ENCODE peak calls at places on chromosome 5, in eight cellular contexts. F, S, J, G, B, V, P and I are unnamed samples.

GRCh38 chr5:81245871-81246235 is 12.7 kb downstream of the CKMT2 start:
- DNase-seq in F (no peak), S (no peak), J (no peak), G (no peak), B (no peak), V (no peak), P (no peak), I (no peak)

GRCh38 chr5:15827786-15828185 is 327.8 kb downstream of the FBXL7 start:
- DNase-seq in F (no peak), S (no peak), J (no peak), G (no peak), B (no peak), V (no peak), P (no peak), I (no peak)

GRCh38 chr5:127358782-127359181 is 68.2 kb downstream of the MEGF10 start:
- DNase-seq in F (no peak), S (no peak), J (no peak), G (peak), B (no peak), V (peak), P (no peak), I (no peak)

GRCh38 chr5:37665889-37666288 is 174.0 kb downstream of the GDNF start:
- DNase-seq in F (peak), S (no peak), J (no peak), G (no peak), B (peak), V (peak), P (no peak), I (no peak)

GRCh38 chr5:2908086-2908485 is 156.6 kb upstream of the IRX2 start:
- DNase-seq in F (no peak), S (peak), J (no peak), G (no peak), B (no peak), V (no peak), P (no peak), I (peak)

GRCh38 chr5:96236051-96236450 is 197.0 kb downstream of the PCSK1 start:
- DNase-seq in F (no peak), S (no peak), J (no peak), G (peak), B (no peak), V (no peak), P (no peak), I (no peak)

GRCh38 chr5:128644863-128645262 is 106.8 kb upstream of the FBN2 start:
- DNase-seq in F (peak), S (no peak), J (no peak), G (peak), B (no peak), V (peak), P (peak), I (no peak)

GRCh38 chr5:54658014-54658413 is 140.5 kb downstream of the SNX18 start:
- DNase-seq in F (no peak), S (no peak), J (peak), G (peak), B (no peak), V (peak), P (peak), I (no peak)

GRCh38 chr5:9302228-9302627 is 243.6 kb downstream of the SEMA5A start:
- DNase-seq in F (peak), S (no peak), J (no peak), G (no peak), B (no peak), V (no peak), P (no peak), I (no peak)

GRCh38 chr5:162323471-162323870 is 255.9 kb downstream of the GABRG2 start:
- DNase-seq in F (no peak), S (no peak), J (no peak), G (no peak), B (no peak), V (no peak), P (no peak), I (no peak)

GRCh38 chr5:68225188-68225910 is 9.8 kb downstream of the PIK3R1 start:
- DNase-seq in F (peak), S (peak), J (peak), G (peak), B (peak), V (peak), P (peak), I (no peak)

GRCh38 chr5:138668451-138668850 is 84.8 kb upstream of the CTNNA1 start:
- DNase-seq in F (no peak), S (no peak), J (no peak), G (no peak), B (no peak), V (no peak), P (no peak), I (no peak)

GRCh38 chr5:37490931-37491330 is 111.8 kb downstream of the WDR70 start:
- DNase-seq in F (no peak), S (no peak), J (no peak), G (no peak), B (no peak), V (no peak), P (no peak), I (no peak)

GRCh38 chr5:128287740-128288139 is 204.2 kb downstream of the SLC12A2 start:
- DNase-seq in F (no peak), S (no peak), J (no peak), G (no peak), B (no peak), V (no peak), P (no peak), I (no peak)

GRCh38 chr5:160467555-160468418 is 46.1 kb downstream of the PTTG1 start:
- DNase-seq in F (peak), S (peak), J (peak), G (peak), B (peak), V (peak), P (peak), I (peak)

GRCh38 chr5:172637740-172638139 is 3.3 kb upstream of the NEURL1B start:
- DNase-seq in F (no peak), S (peak), J (no peak), G (no peak), B (peak), V (no peak), P (no peak), I (no peak)

GRCh38 chr5:118529361-118530154 is 458.8 kb downstream of the DTWD2 start:
- DNase-seq in F (no peak), S (no peak), J (no peak), G (no peak), B (no peak), V (no peak), P (no peak), I (no peak)

GRCh38 chr5:15592728-15593127 is 92.7 kb downstream of the FBXL7 start:
- DNase-seq in F (no peak), S (no peak), J (no peak), G (no peak), B (no peak), V (no peak), P (no peak), I (no peak)

GRCh38 chr5:59021837-59022514 is 439.1 kb downstream of the RAB3C start:
- DNase-seq in F (no peak), S (peak), J (no peak), G (no peak), B (no peak), V (no peak), P (no peak), I (no peak)

GRCh38 chr5:32680183-32680582 is 30.9 kb upstream of the NPR3 start:
- DNase-seq in F (no peak), S (no peak), J (no peak), G (no peak), B (no peak), V (no peak), P (no peak), I (no peak)

DNA sequence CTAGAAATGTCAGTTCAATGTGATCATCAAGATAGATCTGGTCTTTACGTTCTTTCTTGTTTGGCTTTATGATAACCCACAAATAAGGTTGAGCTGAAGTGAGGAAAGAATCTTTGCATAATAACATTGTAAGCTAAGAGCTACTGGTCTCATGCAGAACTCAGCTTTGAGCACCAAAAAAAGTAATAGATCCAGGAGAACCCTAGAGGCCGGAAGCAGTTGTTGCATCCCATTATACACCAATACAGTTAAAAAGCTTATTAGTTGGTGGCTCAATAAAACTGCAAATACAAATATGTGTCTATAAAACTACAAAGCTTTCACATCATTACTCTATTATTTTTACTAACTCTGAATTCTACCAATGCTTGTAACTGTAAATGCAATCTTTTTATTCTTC is 85.5 kb upstream of the NUDT12 start:
- DNase-seq in F (no peak), S (no peak), J (no peak), G (no peak), B (no peak), V (no peak), P (no peak), I (no peak)
- TF ChIP-seq CTCF in F (no peak), S (no peak), J (no peak), G (peak), B (no peak), V (peak), P (peak), I (peak)

DNA sequence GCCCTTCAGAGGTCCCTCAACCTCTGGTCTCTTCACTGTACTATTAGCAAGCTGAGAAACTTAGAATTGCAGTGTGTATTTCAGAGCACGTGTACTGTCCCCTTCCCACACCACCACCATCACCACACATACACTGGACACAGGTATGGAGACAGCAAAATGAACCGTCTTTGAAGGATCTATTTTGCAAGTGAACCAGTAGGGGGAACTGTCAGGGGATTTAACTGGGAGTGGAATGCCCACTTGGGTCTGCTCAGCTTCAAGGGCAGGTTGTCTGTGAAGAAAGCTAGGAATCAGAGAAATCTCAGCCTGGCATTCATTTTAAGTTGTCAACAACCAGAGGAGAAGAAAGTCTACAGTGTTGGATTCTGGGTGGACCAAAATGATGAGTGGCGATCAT is 147.0 kb downstream of the DCP2 start:
- DNase-seq in F (no peak), S (no peak), J (peak), G (no peak), B (no peak), V (no peak), P (no peak), I (no peak)
- TF ChIP-seq CTCF in F (peak), S (no peak), J (peak), G (peak), B (peak), V (peak), P (peak), I (no peak)

DNA sequence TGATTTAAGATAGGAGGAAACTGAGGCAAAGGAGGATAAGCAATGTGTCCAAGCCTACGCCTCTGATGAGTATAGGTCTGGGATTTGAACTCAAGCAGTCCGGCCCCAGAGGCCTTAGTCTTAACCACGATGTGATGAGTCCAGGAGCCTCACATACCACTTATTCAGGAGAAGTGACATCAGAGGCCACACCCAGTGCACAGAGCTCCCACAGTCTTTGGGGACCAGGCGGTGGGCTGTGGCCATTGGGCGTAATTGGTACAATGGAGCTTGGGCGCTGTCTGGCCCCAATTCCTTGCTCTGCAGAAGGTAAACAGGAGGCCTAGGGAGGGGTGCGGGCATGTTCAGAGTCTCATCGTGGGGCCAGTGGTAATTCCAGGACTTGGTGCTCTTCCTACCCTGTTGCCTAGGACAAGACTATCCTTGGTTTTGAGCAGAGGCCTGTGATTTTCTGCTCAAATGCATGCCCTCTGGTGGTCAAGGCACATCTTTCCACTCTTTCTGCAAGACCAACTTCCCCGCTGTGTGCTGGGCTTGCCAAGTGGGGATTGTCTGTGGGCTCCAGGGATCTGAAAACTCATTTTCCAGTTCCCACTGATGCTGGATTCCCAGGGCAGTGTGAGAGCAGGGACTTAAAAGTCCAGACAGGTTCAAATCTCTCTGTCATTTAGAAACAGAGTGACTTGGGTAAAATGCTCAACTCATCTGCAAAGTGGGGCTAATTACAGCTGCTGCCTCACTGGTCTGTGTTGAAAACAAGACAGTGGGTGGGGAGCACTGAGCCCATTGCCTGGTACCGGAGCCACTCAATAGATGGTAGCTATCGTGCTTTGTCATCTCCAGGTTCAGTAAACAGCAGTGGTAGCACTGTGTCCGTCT is 15.8 kb downstream of the NDST1 start:
- DNase-seq in F (peak), S (no peak), J (peak), G (peak), B (peak), V (peak), P (peak), I (no peak)
- TF ChIP-seq CTCF in F (peak), S (peak), J (peak), G (peak), B (peak), V (peak), P (peak), I (peak)

GRCh38 chr5:64958757-64959391 is 190.1 kb downstream of the CWC27 start:
- DNase-seq in F (peak), S (no peak), J (peak), G (peak), B (no peak), V (peak), P (peak), I (no peak)
- TF ChIP-seq CTCF in F (peak), S (peak), J (peak), G (peak), B (peak), V (peak), P (peak), I (peak)

GRCh38 chr5:148844433-148845279 is 18.2 kb downstream of the ADRB2 start:
- DNase-seq in F (peak), S (no peak), J (no peak), G (no peak), B (no peak), V (no peak), P (no peak), I (no peak)
- TF ChIP-seq CTCF in F (no peak), S (no peak), J (no peak), G (no peak), B (no peak), V (no peak), P (peak), I (no peak)

GRCh38 chr5:75168026-75168750 is 68.5 kb downstream of the ANKRD31 start:
- DNase-seq in F (no peak), S (no peak), J (no peak), G (no peak), B (no peak), V (no peak), P (no peak), I (no peak)

GRCh38 chr5:75167345-75167744 is 69.3 kb downstream of the ANKRD31 start:
- DNase-seq in F (no peak), S (no peak), J (peak), G (no peak), B (no peak), V (no peak), P (peak), I (no peak)
- TF ChIP-seq CTCF in F (peak), S (no peak), J (no peak), G (peak), B (no peak), V (peak), P (peak), I (peak)